ENCODE peak calls at places on chromosomes 1 and 21, in five cellular contexts. T is IMR-90, W is stomach, D is transverse colon, H is esophagus squamous epithelium. P is an unnamed sample.

GRCh38 chr21:29382029-29382654 is 83.4 kb downstream of the BACH1 start:
- DNase-seq in T (peak; percentile 75), W (no peak), D (no peak), H (no peak), P (no peak)

GRCh38 chr1:118101445-118101844 is 83.6 kb downstream of the SPAG17 start:
- DNase-seq in T (no peak), W (no peak), D (no peak), H (no peak), P (no peak)

GRCh38 chr1:57204942-57205787 is 218.7 kb downstream of the DAB1 start:
- DNase-seq in T (no peak), W (no peak), D (no peak), H (no peak), P (no peak)

GRCh38 chr1:169368406-169368769 is 393 bp downstream of the BLZF1 start:
- DNase-seq in T (peak; percentile 2), W (peak; percentile 26), D (peak; percentile 23), H (no peak), P (no peak)

GRCh38 chr1:44261963-44262362 is 48.7 kb downstream of the DMAP1 start:
- DNase-seq in T (no peak), W (no peak), D (no peak), H (no peak), P (no peak)

GRCh38 chr1:1255078-1255477 is 8.6 kb upstream of the C1QTNF12 start:
- DNase-seq in T (no peak), W (no peak), D (no peak), H (no peak), P (no peak)

GRCh38 chr1:82179162-82179561 is 378.4 kb downstream of the ADGRL2 start:
- DNase-seq in T (no peak), W (no peak), D (no peak), H (no peak), P (no peak)

GRCh38 chr1:29271724-29272123 is 35.4 kb downstream of the PTPRU start:
- DNase-seq in T (peak; percentile 65), W (peak; percentile 87), D (peak; percentile 84), H (no peak), P (peak; percentile 65)

GRCh38 chr21:36788116-36788515 is 89.2 kb downstream of the SIM2 start:
- DNase-seq in T (no peak), W (peak; percentile 62), D (peak; percentile 69), H (no peak), P (no peak)

GRCh38 chr1:172699695-172700094 is 40.8 kb downstream of the FASLG start:
- DNase-seq in T (no peak), W (no peak), D (no peak), H (no peak), P (peak; percentile 13)

GRCh38 chr1:42690477-42691156 is 8.4 kb downstream of the YBX1 start:
- DNase-seq in T (peak; percentile 14), W (no peak), D (no peak), H (no peak), P (no peak)

GRCh38 chr1:225851810-225852209 is 30.4 kb downstream of the TMEM63A start:
- DNase-seq in T (no peak), W (no peak), D (no peak), H (no peak), P (no peak)

GRCh38 chr1:95197616-95198252 is 36.3 kb upstream of the RWDD3 start:
- DNase-seq in T (peak; percentile 50), W (no peak), D (no peak), H (no peak), P (no peak)

GRCh38 chr1:58979085-58979484 is 195.2 kb upstream of the JUN start:
- DNase-seq in T (peak; percentile 20), W (no peak), D (no peak), H (no peak), P (no peak)

GRCh38 chr1:227945891-227946623 is 1.7 kb downstream of the WNT9A start:
- DNase-seq in T (peak; percentile 51), W (peak; percentile 86), D (peak; percentile 79), H (no peak), P (peak; percentile 57)
- TF ChIP-seq POLR2A in T (no peak), W (no peak), D (no peak), H (no peak), P (no peak)

GRCh38 chr1:246530482-246530881 is 23.4 kb upstream of the SMYD3 start:
- DNase-seq in T (no peak), W (no peak), D (no peak), H (no peak), P (no peak)

GRCh38 chr1:246537441-246537840 is 28.6 kb downstream of the TFB2M start:
- DNase-seq in T (no peak), W (no peak), D (no peak), H (no peak), P (no peak)

GRCh38 chr1:246533371-246533905 is 26.4 kb upstream of the SMYD3 start:
- DNase-seq in T (no peak), W (no peak), D (no peak), H (no peak), P (no peak)

GRCh38 chr1:246532519-246532918 is 25.4 kb upstream of the SMYD3 start:
- DNase-seq in T (peak; percentile 2), W (no peak), D (no peak), H (no peak), P (no peak)

DNA sequence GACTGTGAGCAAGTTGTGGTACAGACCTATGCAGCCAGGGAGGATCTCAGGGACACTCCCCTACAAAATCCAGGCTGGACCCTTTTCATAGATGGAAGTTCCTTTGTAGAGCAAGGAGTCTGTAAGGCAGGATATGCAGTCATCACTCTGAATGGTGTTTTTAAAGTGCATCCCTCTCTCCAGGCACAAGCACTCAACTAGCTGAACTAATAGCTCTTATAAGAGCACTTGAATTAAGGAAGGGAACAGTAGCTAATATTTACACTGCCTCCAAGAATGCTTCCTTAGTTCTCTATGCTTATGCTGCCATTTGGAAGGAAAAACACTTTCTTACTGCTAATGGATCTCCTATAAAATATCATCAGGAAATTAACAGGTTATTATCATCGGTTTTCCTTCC is 27.0 kb upstream of the SMYD3 start:
- DNase-seq in T (no peak), W (no peak), D (no peak), H (no peak), P (no peak)
- TF ChIP-seq POLR2A in T (no peak), W (no peak), D (no peak), H (no peak), P (no peak)

DNA sequence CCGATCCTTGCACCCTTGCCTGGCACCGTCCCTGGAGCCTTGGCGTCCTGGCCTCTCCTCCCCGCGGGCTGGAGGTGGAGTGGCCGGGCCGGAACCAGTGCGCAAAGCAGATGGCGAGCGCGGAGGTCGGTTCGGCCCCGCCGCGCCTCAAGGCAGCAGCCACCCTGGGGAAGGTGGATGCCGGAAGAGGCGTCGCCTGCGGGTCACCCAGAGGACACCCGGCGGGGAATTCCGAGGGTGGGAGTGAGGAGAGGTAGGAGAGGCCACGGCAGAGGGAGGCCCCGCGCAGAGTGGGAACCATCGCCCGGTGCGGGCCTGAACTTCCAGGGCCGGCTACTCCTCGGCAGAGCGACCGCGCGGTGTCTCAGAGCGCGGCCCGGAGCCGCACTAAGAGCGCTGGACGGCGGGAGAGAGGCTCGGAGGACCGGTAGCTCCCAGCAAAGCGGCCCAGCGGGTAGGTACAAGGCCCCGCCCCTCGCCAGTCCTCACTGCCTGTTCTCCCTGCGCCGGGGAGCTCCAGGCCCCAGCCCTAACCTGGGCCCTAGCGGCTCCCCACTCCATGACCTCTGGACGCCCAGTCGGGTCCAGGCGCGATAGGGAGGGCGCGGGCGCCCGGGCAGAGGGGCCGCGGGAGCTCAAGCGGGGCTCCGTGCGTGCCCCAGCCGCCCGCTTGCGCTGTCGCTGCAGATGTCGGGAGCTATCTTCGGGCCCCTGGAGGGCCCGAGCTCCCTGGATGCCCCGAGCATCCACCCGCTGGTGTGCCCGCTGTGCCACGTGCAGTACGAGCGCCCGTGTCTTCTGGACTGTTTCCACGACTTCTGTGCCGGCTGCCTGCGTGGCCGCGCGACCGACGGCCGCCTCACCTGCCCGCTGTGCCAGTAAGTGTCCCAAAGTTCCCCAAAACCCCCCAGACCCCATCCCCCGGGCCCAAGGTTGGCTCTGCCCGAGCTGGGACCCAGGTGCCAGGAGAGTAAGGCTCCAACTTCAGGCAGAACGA is at the start of gene RNF207:
- DNase-seq in T (peak; percentile 47), W (peak; percentile 75), D (peak; percentile 79), H (no peak), P (peak; percentile 79)
- TF ChIP-seq POLR2A in T (no peak), W (no peak), D (peak; percentile 87), H (no peak), P (peak; percentile 52)

GRCh38 chr1:150976879-150977694 is 2.5 kb upstream of the CERS2 start:
- DNase-seq in T (no peak), W (peak; percentile 89), D (peak; percentile 91), H (peak; percentile 36), P (peak; percentile 88)
- TF ChIP-seq POLR2A in T (no peak), W (no peak), D (no peak), H (no peak), P (no peak)

DNA sequence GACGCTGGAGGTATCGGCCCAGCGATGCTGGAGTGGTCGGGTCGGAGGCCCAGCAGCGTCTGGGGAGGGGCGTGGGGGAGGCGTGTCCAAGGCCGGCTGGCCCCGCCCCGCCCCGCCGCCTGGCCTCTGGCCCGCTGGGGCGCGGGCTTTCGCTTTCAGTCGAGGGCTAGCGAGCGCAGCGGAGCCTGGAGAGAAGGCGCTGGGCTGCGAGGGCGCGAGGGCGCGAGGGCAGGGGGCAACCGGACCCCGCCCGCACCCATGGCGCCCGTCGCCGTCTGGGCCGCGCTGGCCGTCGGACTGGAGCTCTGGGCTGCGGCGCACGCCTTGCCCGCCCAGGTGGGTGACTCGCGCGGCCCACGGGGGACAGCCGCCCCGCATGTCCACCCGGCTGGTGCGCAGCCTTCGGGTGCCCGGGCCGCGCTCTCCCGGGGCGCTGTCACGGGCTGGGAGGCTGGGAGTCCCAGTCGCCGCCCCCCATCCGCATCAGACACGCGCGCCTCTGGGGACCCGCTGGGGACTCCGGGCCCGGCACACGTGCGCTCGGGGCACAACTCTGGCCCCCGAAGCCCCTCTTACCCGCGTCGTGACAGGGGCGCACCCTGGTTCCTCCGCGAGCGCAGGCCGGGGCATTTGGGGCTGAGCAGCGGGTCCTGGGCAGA is at the start of gene TNFRSF1B:
- DNase-seq in T (peak; percentile 29), W (peak; percentile 81), D (peak; percentile 83), H (no peak), P (peak; percentile 91)
- TF ChIP-seq POLR2A in T (peak; percentile 77), W (no peak), D (peak; percentile 55), H (no peak), P (peak; percentile 97)

GRCh38 chr21:45074048-45074817 is at the start of gene ADARB1:
- DNase-seq in T (peak; percentile 56), W (peak; percentile 59), D (peak; percentile 57), H (no peak), P (peak; percentile 84)
- TF ChIP-seq POLR2A in T (peak; percentile 86), W (no peak), D (no peak), H (no peak), P (no peak)

GRCh38 chr1:227563319-227564201 is at the start of gene ZNF678:
- DNase-seq in T (peak; percentile 94), W (peak; percentile 93), D (peak; percentile 92), H (peak; percentile 41), P (peak; percentile 95)
- TF ChIP-seq POLR2A in T (peak; percentile 74), W (peak; percentile 21), D (peak; percentile 67), H (no peak), P (peak; percentile 36)

GRCh38 chr21:33403786-33404571 is 766 bp downstream of the IFNGR2 start:
- DNase-seq in T (peak; percentile 49), W (peak; percentile 62), D (peak; percentile 66), H (no peak), P (peak; percentile 70)
- TF ChIP-seq POLR2A in T (peak; percentile 52), W (no peak), D (peak; percentile 84), H (no peak), P (peak; percentile 13)